ENCODE peak calls at places on chromosomes 1 and 21, in seven cellular contexts. G is choroid plexus epithelial cell; L is HL-60; T is Calu3; Q is stimulated activated CD4-positive, alpha-beta T cell treated with anti-CD3 and anti-CD28 coated beads, Interleukin-2, amount 100 ng/mL, for 48 hours; V is colonic mucosa; Z is fibroblast of mammary gland. S is an unnamed sample.

GRCh38 chr1:215321802-215322201 is 239.3 kb downstream of the KCNK2 start:
- DNase-seq in Q (no peak), L (no peak), G (no peak), V (no peak), T (no peak), Z (no peak), S (no peak)

GRCh38 chr1:162672678-162673259 is 40.5 kb downstream of the DDR2 start:
- DNase-seq in Z (peak; percentile 46), Q (no peak), T (no peak), V (no peak), L (no peak), G (no peak), S (no peak)

GRCh38 chr1:155504207-155504606 is 58.4 kb downstream of the ASH1L start:
- DNase-seq in V (no peak), G (peak; percentile 69), Z (peak; percentile 56), L (no peak), Q (no peak), T (peak; percentile 9), S (no peak)

GRCh38 chr1:175185918-175186317 is 6.7 kb downstream of the KIAA0040 start:
- DNase-seq in L (peak; percentile 63), Q (no peak), G (no peak), T (no peak), Z (no peak), V (no peak), S (no peak)

GRCh38 chr21:25895565-25896205 is 160.9 kb downstream of the GABPA start:
- DNase-seq in T (no peak), G (peak; percentile 55), L (peak; percentile 10), V (no peak), Z (peak; percentile 50), Q (no peak), S (no peak)

GRCh38 chr1:218553197-218553596 is 208.1 kb downstream of the TGFB2 start:
- DNase-seq in Q (no peak), T (no peak), L (no peak), G (peak; percentile 55), V (no peak), Z (peak; percentile 66), S (no peak)

GRCh38 chr1:10105484-10105883 is 72.7 kb downstream of the UBE4B start:
- DNase-seq in Q (no peak), T (no peak), V (peak; percentile 67), Z (peak; percentile 5), L (no peak), G (no peak), S (no peak)

GRCh38 chr1:111887385-111887784 is 102.1 kb downstream of the KCND3 start:
- DNase-seq in G (no peak), V (no peak), Z (no peak), L (no peak), T (no peak), Q (no peak), S (no peak)

GRCh38 chr1:39105061-39105840 is 79.1 kb downstream of the NDUFS5 start:
- DNase-seq in T (peak; percentile 81), L (no peak), V (peak; percentile 82), Z (peak; percentile 45), Q (peak; percentile 33), G (peak; percentile 69), S (peak; percentile 91)

GRCh38 chr1:117105003-117105402 is 16.5 kb downstream of the TRIM45 start:
- DNase-seq in Q (no peak), T (no peak), V (no peak), L (no peak), G (peak; percentile 27), Z (peak; percentile 31), S (no peak)

GRCh38 chr1:150551049-150551783 is 2.0 kb downstream of the ADAMTSL4 start:
- DNase-seq in T (no peak), Z (peak; percentile 50), L (no peak), V (no peak), Q (no peak), G (no peak), S (peak; percentile 76)

GRCh38 chr1:153568367-153569099 is 2.9 kb upstream of the S100A2 start:
- DNase-seq in L (peak; percentile 64), G (peak; percentile 87), Q (peak; percentile 89), T (peak; percentile 97), V (peak; percentile 93), Z (peak; percentile 86), S (peak; percentile 87)

GRCh38 chr1:38076038-38076437 is 29.4 kb upstream of the POU3F1 start:
- DNase-seq in V (no peak), Q (no peak), T (peak; percentile 11), G (peak; percentile 44), Z (peak; percentile 8), L (no peak), S (no peak)

GRCh38 chr1:165463978-165464377 is 19.1 kb upstream of the RXRG start:
- DNase-seq in G (no peak), T (no peak), L (no peak), Q (no peak), Z (no peak), V (no peak), S (no peak)

GRCh38 chr1:8482844-8483436 is 165.0 kb downstream of the SLC45A1 start:
- DNase-seq in V (no peak), T (no peak), G (peak; percentile 52), L (no peak), Z (peak; percentile 28), Q (no peak), S (no peak)

GRCh38 chr1:187326554-187326953 is 497.8 kb downstream of the PLA2G4A start:
- DNase-seq in L (no peak), V (no peak), Z (no peak), T (no peak), Q (no peak), G (no peak), S (no peak)

GRCh38 chr1:63663873-63664272 is 70.7 kb downstream of the PGM1 start:
- DNase-seq in L (no peak), G (no peak), Q (no peak), V (no peak), Z (peak; percentile 58), T (no peak), S (no peak)

S was measured in tibial artery.